ENCODE peak calls at places on chromosome 3, in four cellular contexts. G, A, Z and I are unnamed samples.
A peak's percentile ranks its signal among the peaks of the same experiment; 100 is the strongest.

GRCh38 chr3:18335202-18335601 is 89.9 kb downstream of the SATB1 start:
- DNase-seq in G (no peak), A (no peak), Z (no peak), I (no peak)

GRCh38 chr3:159829056-159829995 is 159.3 kb upstream of the IL12A start:
- DNase-seq in G (no peak), A (peak; percentile 64), Z (no peak), I (no peak)

GRCh38 chr3:27986204-27986879 is 255.1 kb upstream of the CMC1 start:
- DNase-seq in G (peak; percentile 21), A (no peak), Z (peak; percentile 75), I (peak; percentile 70)

GRCh38 chr3:139353920-139354556 is 10.2 kb downstream of the MRPS22 start:
- DNase-seq in G (no peak), A (peak; percentile 71), Z (peak; percentile 77), I (no peak)

GRCh38 chr3:71584216-71585061 is 911 bp upstream of the FOXP1 start:
- DNase-seq in G (no peak), A (peak; percentile 61), Z (peak; percentile 64), I (peak; percentile 43)

GRCh38 chr3:172065967-172066762 is 26.8 kb downstream of the FNDC3B start:
- DNase-seq in G (no peak), A (peak; percentile 68), Z (no peak), I (no peak)

GRCh38 chr3:189652042-189652441 is 20.9 kb downstream of the TP63 start:
- DNase-seq in G (no peak), A (peak; percentile 30), Z (peak; percentile 63), I (peak; percentile 66)

GRCh38 chr3:128603811-128604447 is 46.7 kb downstream of the RPN1 start:
- DNase-seq in G (no peak), A (no peak), Z (no peak), I (no peak)

GRCh38 chr3:167649731-167650130 is 4.0 kb downstream of the WDR49 start:
- DNase-seq in G (no peak), A (no peak), Z (no peak), I (no peak)
- H4K5ac ChIP-seq in G (no peak overlapping the region), A (no peak overlapping the region), Z (no peak overlapping the region), I (no peak overlapping the region)

DNA sequence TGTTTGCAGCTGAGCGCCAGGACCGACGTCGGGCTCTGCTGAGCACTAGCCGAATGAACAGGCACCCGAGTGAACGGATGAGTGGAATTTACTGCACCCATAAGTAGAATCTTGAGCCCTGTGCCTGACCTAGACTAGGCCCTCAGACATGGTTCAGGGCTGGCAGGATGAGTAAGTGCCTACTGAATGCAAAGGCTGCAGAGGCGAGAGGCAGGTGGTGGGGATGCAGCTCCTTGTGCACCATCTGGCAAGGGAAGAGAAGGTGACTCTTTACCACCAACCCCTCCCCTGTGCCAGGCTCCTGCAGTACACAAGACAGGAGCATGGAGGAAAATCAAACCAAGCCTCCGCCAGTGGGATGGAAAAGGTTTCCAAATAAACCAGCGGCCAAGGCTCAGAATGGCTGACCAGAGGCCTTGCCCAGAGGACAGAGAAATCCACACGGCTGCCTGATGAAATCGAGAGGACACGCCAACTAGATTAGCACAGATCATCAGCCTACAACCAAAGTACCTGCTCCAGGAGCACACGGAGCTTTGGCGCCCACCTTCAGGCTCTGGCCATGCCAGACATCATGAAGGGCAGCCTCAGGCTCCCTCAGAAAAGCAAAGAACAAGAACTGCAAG is 141.7 kb upstream of the IQSEC1 start:
- DNase-seq in G (no peak), A (no peak), Z (no peak), I (no peak)
- H4K5ac ChIP-seq in G (no peak overlapping the region), A (no peak overlapping the region), Z (no peak overlapping the region), I (no peak overlapping the region)

DNA sequence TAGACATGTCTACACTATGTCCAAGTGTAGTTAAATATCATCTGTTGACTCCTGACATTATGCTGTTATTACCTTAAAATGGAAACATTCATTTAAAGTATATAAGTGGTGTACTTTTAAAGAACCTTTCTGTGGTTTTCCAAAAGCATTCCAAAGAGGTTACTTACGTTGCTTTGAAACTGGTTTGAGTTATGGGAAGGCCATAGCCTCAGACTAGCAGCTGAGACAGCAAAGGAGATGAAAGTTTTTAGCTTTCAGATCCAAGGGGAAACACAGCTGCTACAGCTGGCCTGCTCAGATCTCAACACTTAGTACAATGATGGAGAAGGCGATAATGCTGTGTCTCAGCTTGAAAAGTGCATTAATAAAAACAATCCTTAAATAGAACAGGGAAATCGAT is 921.1 kb downstream of the ROBO1 start:
- DNase-seq in G (no peak), A (peak; percentile 89), Z (no peak), I (no peak)
- H4K5ac ChIP-seq in G (no peak overlapping the region), A (no peak overlapping the region), Z (no peak overlapping the region), I (no peak overlapping the region)

GRCh38 chr3:4495294-4496110 is 2.4 kb downstream of the ITPR1 start:
- DNase-seq in G (no peak), A (no peak), Z (no peak), I (no peak)

GRCh38 chr3:4497005-4497692 is 4.0 kb downstream of the ITPR1 start:
- DNase-seq in G (no peak), A (no peak), Z (no peak), I (no peak)

GRCh38 chr3:4498446-4498845 is 5.3 kb downstream of the ITPR1 start:
- DNase-seq in G (no peak), A (no peak), Z (no peak), I (no peak)

GRCh38 chr3:4494807-4495200 is 1.7 kb downstream of the ITPR1 start:
- DNase-seq in G (no peak), A (no peak), Z (no peak), I (no peak)

DNA sequence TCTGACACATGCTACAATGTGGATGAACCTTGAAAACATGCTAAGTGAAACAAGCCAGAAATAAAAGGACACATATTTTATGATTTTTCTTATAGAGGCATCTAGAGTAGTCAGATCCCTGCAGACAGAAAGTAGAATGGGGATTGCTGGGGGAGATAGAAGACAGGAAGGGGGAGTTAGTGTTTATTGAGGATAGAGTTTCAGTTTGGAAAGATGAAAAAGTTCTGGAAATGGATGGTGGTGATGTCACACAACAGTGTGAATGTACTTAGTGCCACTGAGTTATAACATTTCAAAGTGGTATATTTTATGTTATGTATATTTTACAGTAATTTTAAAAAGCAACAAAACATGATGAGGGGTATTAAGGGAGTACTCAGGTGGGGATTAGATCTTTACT is 4.7 kb downstream of the ITPR1 start:
- DNase-seq in G (no peak), A (no peak), Z (no peak), I (no peak)
- H4K5ac ChIP-seq in G (no peak overlapping the region), A (no peak overlapping the region), Z (no peak overlapping the region), I (no peak overlapping the region)

DNA sequence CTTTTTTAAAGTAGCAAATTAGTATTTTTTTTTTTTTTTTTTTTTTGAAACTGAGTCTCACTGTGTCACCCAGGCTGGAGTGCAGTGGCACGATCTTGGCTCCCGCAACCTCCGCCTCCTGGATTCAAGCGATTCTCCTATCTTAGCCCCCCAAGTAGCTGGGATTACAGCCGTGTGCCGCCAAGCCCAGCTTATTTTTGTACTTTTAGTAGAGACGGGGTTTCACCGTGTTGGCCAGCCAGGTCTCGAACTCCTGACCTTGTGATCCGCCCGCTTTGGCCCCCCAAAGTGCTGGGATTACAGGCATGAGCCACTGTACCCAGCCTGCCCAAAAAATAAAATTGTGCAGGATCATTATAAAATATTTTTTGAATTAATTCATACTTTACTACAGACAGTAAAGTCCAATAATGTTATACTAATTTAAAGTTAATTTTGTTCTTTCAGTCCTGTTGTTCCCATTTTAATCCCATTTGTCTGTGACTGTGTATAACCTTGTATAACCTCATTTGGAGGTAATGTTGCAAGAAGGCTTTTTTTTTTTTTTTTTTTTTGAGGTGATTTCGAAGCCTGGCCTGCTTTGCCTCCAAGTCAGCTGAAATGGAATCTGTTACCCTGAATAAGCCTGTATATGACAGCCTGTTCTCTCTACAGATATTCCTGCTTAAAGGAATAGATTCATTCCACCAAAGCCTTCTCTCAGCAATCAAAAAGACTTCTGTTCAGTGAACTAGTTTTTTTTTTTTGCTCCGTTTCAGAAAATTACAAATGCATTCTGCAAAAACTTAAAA is 272.0 kb upstream of the UBE2E1 start:
- DNase-seq in G (no peak), A (no peak), Z (no peak), I (no peak)
- H4K5ac ChIP-seq in G (no peak overlapping the region), A (no peak overlapping the region), Z (no peak overlapping the region), I (no peak overlapping the region)